ENCODE peak calls at places on chromosomes 13 and 19, in eight cellular contexts. J is Calu3; L is stimulated activated CD4-positive, alpha-beta T cell treated with anti-CD3 and anti-CD28 coated beads, TNF-alpha, amount 100 ng/mL, for 4 hours; R is activated gamma-delta T cell treated with Interleukin-2 at 50 U/mL for 16 hours; E is ecto neural progenitor cell; U is HT1080; M is left ventricle myocardium inferior; B is SHP77. V is an unnamed sample.

GRCh38 chr19:6378036-6378435 is 2.3 kb upstream of the PSPN start:
- DNase-seq in J (no peak), L (no peak), R (no peak), E (no peak), U (no peak), M (no peak), B (no peak), V (no peak)

GRCh38 chr13:112142401-112142930 is 75.5 kb downstream of the SOX1 start:
- DNase-seq in J (no peak), L (no peak), R (no peak), E (peak; percentile 31), U (no peak), M (no peak), B (no peak), V (no peak)

GRCh38 chr19:41928754-41929535 is 696 bp upstream of the ERFL start:
- DNase-seq in J (no peak), L (no peak), R (no peak), E (no peak), U (no peak), M (no peak), B (no peak), V (no peak)

GRCh38 chr13:24065172-24065571 is 95.3 kb upstream of the SPATA13 start:
- DNase-seq in J (no peak), L (no peak), R (no peak), E (no peak), U (no peak), M (no peak), B (no peak), V (no peak)

GRCh38 chr13:98585946-98586345 is 9.0 kb upstream of the STK24 start:
- DNase-seq in J (no peak), L (no peak), R (no peak), E (no peak), U (no peak), M (no peak), B (no peak), V (no peak)

GRCh38 chr13:113969973-113970611 is 3.8 kb downstream of the C13orf46 start:
- DNase-seq in J (no peak), L (no peak), R (no peak), E (no peak), U (no peak), M (peak; percentile 16), B (no peak), V (no peak)

GRCh38 chr19:31177230-31177629 is 172.0 kb downstream of the TSHZ3 start:
- DNase-seq in J (no peak), L (no peak), R (no peak), E (no peak), U (no peak), M (no peak), B (no peak), V (no peak)

GRCh38 chr19:18456974-18457373 is 19.0 kb upstream of the ISYNA1 start:
- DNase-seq in J (no peak), L (no peak), R (no peak), E (no peak), U (no peak), M (peak; percentile 63), B (no peak), V (no peak)

GRCh38 chr13:27120811-27121210 is 50.8 kb downstream of the USP12 start:
- DNase-seq in J (no peak), L (no peak), R (no peak), E (no peak), U (no peak), M (no peak), B (no peak), V (no peak)

GRCh38 chr19:14122924-14123323 is 5.4 kb upstream of the PRKACA start:
- DNase-seq in J (no peak), L (no peak), R (no peak), E (no peak), U (no peak), M (no peak), B (no peak), V (no peak)

GRCh38 chr19:56117889-56118288 is 3.2 kb downstream of the ZNF787 start:
- DNase-seq in J (no peak), L (no peak), R (no peak), E (no peak), U (no peak), M (no peak), B (no peak), V (no peak)

GRCh38 chr19:29945433-29945832 is 3.4 kb downstream of the URI1 start:
- DNase-seq in J (no peak), L (no peak), R (no peak), E (no peak), U (no peak), M (no peak), B (no peak), V (no peak)

GRCh38 chr13:99516153-99516929 is 15.1 kb downstream of the TM9SF2 start:
- DNase-seq in J (no peak), L (no peak), R (no peak), E (no peak), U (no peak), M (no peak), B (no peak), V (no peak)

GRCh38 chr19:29372921-29373797 is 152.6 kb upstream of the VSTM2B start:
- DNase-seq in J (no peak), L (no peak), R (no peak), E (peak; percentile 24), U (no peak), M (no peak), B (no peak), V (no peak)

GRCh38 chr19:34664870-34665269 is 12.1 kb downstream of the SCGB2B2 start:
- DNase-seq in J (no peak), L (no peak), R (no peak), E (no peak), U (no peak), M (no peak), B (no peak), V (no peak)

GRCh38 chr13:103282571-103283450 is 216.6 kb upstream of the SLC10A2 start:
- DNase-seq in J (no peak), L (no peak), R (no peak), E (no peak), U (peak; percentile 91), M (no peak), B (no peak), V (no peak)

GRCh38 chr13:94711561-94712286 is 621 bp downstream of the SOX21 start:
- DNase-seq in J (peak; percentile 7), L (no peak), R (no peak), E (peak; percentile 70), U (no peak), M (no peak), B (no peak), V (peak; percentile 56)

GRCh38 chr13:50766043-50766442 is 77.4 kb downstream of the DLEU7 start:
- DNase-seq in J (no peak), L (no peak), R (no peak), E (no peak), U (no peak), M (no peak), B (no peak), V (no peak)

GRCh38 chr19:4234142-4234861 is 5.0 kb downstream of the EBI3 start:
- DNase-seq in J (no peak), L (no peak), R (no peak), E (no peak), U (no peak), M (no peak), B (no peak), V (no peak)

GRCh38 chr19:16645140-16645539 is 14.8 kb downstream of the SMIM7 start:
- DNase-seq in J (no peak), L (no peak), R (no peak), E (no peak), U (no peak), M (no peak), B (no peak), V (no peak)

GRCh38 chr13:26619321-26619720 is 61.8 kb downstream of the WASF3 start:
- DNase-seq in J (no peak), L (no peak), R (no peak), E (no peak), U (peak; percentile 86), M (no peak), B (no peak), V (no peak)

GRCh38 chr13:43804461-43805070 is 17.8 kb upstream of the ENOX1 start:
- DNase-seq in J (peak; percentile 31), L (no peak), R (no peak), E (no peak), U (peak; percentile 76), M (no peak), B (peak; percentile 18), V (peak; percentile 73)

GRCh38 chr13:77325371-77325941 is 1.4 kb downstream of the MYCBP2 start:
- DNase-seq in J (no peak), L (no peak), R (no peak), E (no peak), U (peak; percentile 32), M (no peak), B (no peak), V (no peak)

GRCh38 chr13:106417467-106418110 is 117.9 kb downstream of the EFNB2 start:
- DNase-seq in J (no peak), L (no peak), R (no peak), E (no peak), U (no peak), M (no peak), B (no peak), V (no peak)

GRCh38 chr13:53758946-53759345 is 730.3 kb downstream of the OLFM4 start:
- DNase-seq in J (no peak), L (no peak), R (no peak), E (no peak), U (no peak), M (no peak), B (no peak), V (no peak)

GRCh38 chr19:28422046-28422445 is 790.9 kb downstream of the UQCRFS1 start:
- DNase-seq in J (no peak), L (no peak), R (no peak), E (no peak), U (no peak), M (no peak), B (no peak), V (no peak)

GRCh38 chr19:10577951-10578350 is 9.2 kb downstream of the AP1M2 start:
- DNase-seq in J (no peak), L (no peak), R (no peak), E (no peak), U (no peak), M (no peak), B (no peak), V (no peak)

GRCh38 chr13:94343243-94343585 is 136.3 kb downstream of the DCT start:
- DNase-seq in J (no peak), L (no peak), R (no peak), E (peak; percentile 54), U (no peak), M (no peak), B (no peak), V (no peak)

GRCh38 chr13:20182231-20182846 is 10.4 kb downstream of the GJB2 start:
- DNase-seq in J (peak; percentile 37), L (no peak), R (peak; percentile 46), E (peak; percentile 68), U (peak; percentile 63), M (no peak), B (peak; percentile 47), V (peak; percentile 72)

GRCh38 chr19:11483176-11484111 is 2.6 kb upstream of the ELAVL3 start:
- DNase-seq in J (no peak), L (no peak), R (no peak), E (peak; percentile 41), U (no peak), M (no peak), B (no peak), V (no peak)